ENCODE peak calls at places on chromosome 1, in eight cellular contexts. S is AG10803, V is psoas muscle, B is hepatocyte, D is lower leg skin, T is transverse colon, P is heart right ventricle, Q is esophagus squamous epithelium. E is an unnamed sample.

GRCh38 chr1:207327994-207328393 is 6.5 kb downstream of the CD55 start:
- DNase-seq in Q (no peak), B (no peak), T (no peak), D (no peak), S (peak; percentile 90), P (no peak), V (no peak), E (no peak)

GRCh38 chr1:21491483-21492170 is 17.6 kb upstream of the ALPL start:
- DNase-seq in S (peak; percentile 17), D (peak; percentile 18), Q (no peak), P (no peak), B (no peak), V (no peak), T (no peak), E (no peak)

GRCh38 chr1:181077576-181078242 is 10.8 kb upstream of the IER5 start:
- DNase-seq in Q (no peak), D (no peak), P (no peak), S (peak; percentile 69), T (no peak), B (no peak), V (no peak), E (no peak)

GRCh38 chr1:55280731-55281130 is 65.6 kb upstream of the USP24 start:
- DNase-seq in V (no peak), D (no peak), S (peak; percentile 55), Q (no peak), P (no peak), B (no peak), T (no peak), E (no peak)

GRCh38 chr1:189637041-189637440 is 840.6 kb downstream of the BRINP3 start:
- DNase-seq in V (no peak), B (no peak), P (no peak), D (no peak), T (no peak), S (no peak), Q (no peak), E (no peak)

GRCh38 chr1:154758346-154758745 is 111.7 kb downstream of the KCNN3 start:
- DNase-seq in P (no peak), D (peak; percentile 17), V (no peak), T (no peak), S (no peak), B (no peak), Q (no peak), E (no peak)

GRCh38 chr1:206957639-206958038 is 11.4 kb upstream of the PIGR start:
- DNase-seq in B (no peak), D (no peak), S (no peak), Q (no peak), T (no peak), P (no peak), V (no peak), E (no peak)

GRCh38 chr1:18814340-18815202 is 44.9 kb downstream of the TAS1R2 start:
- DNase-seq in T (no peak), P (no peak), D (no peak), B (no peak), S (no peak), Q (no peak), V (no peak), E (no peak)

GRCh38 chr1:67853704-67854103 is 20.4 kb upstream of the GNG12 start:
- DNase-seq in S (peak; percentile 77), D (no peak), P (peak; percentile 59), Q (no peak), V (peak; percentile 27), B (peak; percentile 80), T (peak; percentile 52), E (no peak)

GRCh38 chr1:195958131-195958530 is 650.1 kb downstream of the KCNT2 start:
- DNase-seq in V (no peak), T (no peak), B (no peak), Q (no peak), D (no peak), S (no peak), P (no peak), E (no peak)

GRCh38 chr1:79902418-79902817 is 895.9 kb upstream of the ADGRL4 start:
- DNase-seq in T (no peak), P (no peak), Q (no peak), S (no peak), D (no peak), B (no peak), V (no peak), E (no peak)

GRCh38 chr1:164767257-164768044 is 208.5 kb downstream of the PBX1 start:
- DNase-seq in S (peak; percentile 93), T (no peak), V (no peak), D (no peak), Q (no peak), P (no peak), B (no peak), E (no peak)

GRCh38 chr1:54081306-54082270 is 28.2 kb downstream of the TCEANC2 start:
- DNase-seq in Q (no peak), D (no peak), P (peak; percentile 30), T (peak; percentile 84), S (peak; percentile 57), B (peak; percentile 87), V (peak; percentile 43), E (peak; percentile 78)

GRCh38 chr1:54271341-54271740 is 71.4 kb downstream of the MRPL37 start:
- DNase-seq in V (no peak), P (peak; percentile 60), S (no peak), Q (no peak), B (no peak), D (no peak), T (no peak), E (no peak)

GRCh38 chr1:160567858-160568682 is 11.2 kb downstream of the CD84 start:
- DNase-seq in S (no peak), Q (no peak), V (no peak), T (peak; percentile 22), P (no peak), B (no peak), D (no peak), E (no peak)

GRCh38 chr1:202623075-202623474 is 87.2 kb downstream of the SYT2 start:
- DNase-seq in D (no peak), P (peak; percentile 44), S (peak; percentile 49), V (peak; percentile 50), Q (no peak), T (no peak), B (peak; percentile 54), E (no peak)

GRCh38 chr1:72649974-72650373 is 367.6 kb upstream of the NEGR1 start:
- DNase-seq in Q (no peak), T (no peak), B (no peak), V (no peak), D (no peak), S (peak; percentile 24), P (no peak), E (no peak)

GRCh38 chr1:54835131-54835898 is 34.2 kb upstream of the TTC22 start:
- DNase-seq in S (no peak), V (no peak), T (no peak), P (no peak), Q (no peak), B (no peak), D (peak; percentile 63), E (peak; percentile 35)

GRCh38 chr1:214541206-214541605 is 10.2 kb downstream of the PTPN14 start:
- DNase-seq in B (no peak), D (no peak), S (no peak), V (no peak), Q (no peak), T (no peak), P (no peak), E (no peak)

GRCh38 chr1:34663031-34663430 is 91.8 kb upstream of the GJB5 start:
- DNase-seq in D (no peak), T (no peak), P (no peak), B (peak; percentile 49), S (no peak), V (no peak), Q (no peak), E (no peak)

GRCh38 chr1:192580351-192580962 is 4.9 kb downstream of the RGS1 start:
- DNase-seq in D (no peak), B (peak; percentile 49), Q (no peak), T (peak; percentile 16), S (peak; percentile 73), P (no peak), V (no peak), E (no peak)

GRCh38 chr1:182720465-182720864 is 36.1 kb upstream of the RGS8 start:
- DNase-seq in T (no peak), D (no peak), S (peak; percentile 16), V (no peak), Q (no peak), P (no peak), B (no peak), E (no peak)

GRCh38 chr1:106613106-106613505 is 443.4 kb upstream of the PRMT6 start:
- DNase-seq in S (no peak), P (no peak), B (no peak), D (no peak), V (no peak), T (no peak), Q (no peak), E (no peak)

GRCh38 chr1:155005076-155005971 is 2.7 kb downstream of the ZBTB7B start:
- DNase-seq in D (peak; percentile 94), Q (no peak), S (peak; percentile 56), T (peak; percentile 86), B (no peak), V (peak; percentile 76), P (peak; percentile 69), E (peak; percentile 76)

GRCh38 chr1:82330330-82330729 is 529.6 kb downstream of the ADGRL2 start:
- DNase-seq in V (no peak), T (no peak), B (no peak), D (no peak), Q (no peak), S (no peak), P (no peak), E (no peak)

DNA sequence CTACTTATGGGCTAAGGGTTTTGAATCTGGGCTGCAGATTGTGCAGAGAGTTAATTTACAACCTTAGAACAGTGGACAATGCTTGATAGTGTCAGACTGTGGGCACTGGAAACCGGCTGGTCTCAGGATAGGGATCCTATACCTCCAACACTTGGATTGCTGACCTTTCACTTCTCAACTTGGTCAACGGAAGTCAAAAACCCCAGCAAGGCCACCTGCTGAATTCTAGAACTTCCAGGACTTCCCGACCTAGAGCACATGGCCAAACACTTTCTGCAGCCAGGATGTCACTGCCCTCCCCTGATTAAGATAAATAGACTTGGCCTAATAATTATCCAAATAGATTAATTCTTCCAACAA is 336 bp upstream of the DENND2D start:
- DNase-seq in B (no peak), V (no peak), S (no peak), P (no peak), T (no peak), Q (no peak), D (no peak), E (no peak)
- H3K4me3 ChIP-seq in B (no peak overlapping the region), V (no peak overlapping the region), S (no peak overlapping the region), P (no peak overlapping the region), T (peak overlapping the region; percentile 40), Q (peak overlapping the region; percentile 88), D (no peak overlapping the region), E (no peak overlapping the region)

GRCh38 chr1:44103270-44104131 is 15.1 kb upstream of the KLF17 start:
- DNase-seq in P (no peak), Q (no peak), B (peak; percentile 25), V (no peak), T (no peak), S (no peak), D (no peak), E (no peak)
- TF ChIP-seq CTCF in P (peak; percentile 30), Q (no peak), B (peak; percentile 26), V (no peak), T (no peak), S (no peak), D (no peak), E (no peak)

GRCh38 chr1:225362805-225363204 is 65.0 kb downstream of the LBR start:
- DNase-seq in Q (no peak), S (no peak), P (no peak), T (no peak), V (no peak), B (no peak), D (no peak), E (no peak)
- H3K4me3 ChIP-seq in Q (no peak overlapping the region), S (no peak overlapping the region), P (no peak overlapping the region), T (no peak overlapping the region), V (no peak overlapping the region), B (no peak overlapping the region), D (no peak overlapping the region), E (no peak overlapping the region)

GRCh38 chr1:194174528-194174927 is 988.1 kb upstream of the B3GALT2 start:
- DNase-seq in S (no peak), T (no peak), D (no peak), P (no peak), V (no peak), Q (no peak), B (no peak), E (no peak)
- TF ChIP-seq CTCF in S (no peak), T (no peak), D (no peak), P (no peak), V (no peak), Q (no peak), B (no peak), E (no peak)

E was measured in breast epithelium.